ENCODE peak calls at places on chromosomes 5 and 9, in seven cellular contexts. U is NCI-H524 treated with DMSO at 0.1 percent for 48 hours, C is NCI-H2107, A is substantia nigra, O is neural progenitor cell, S is PC-9, I is epithelial cell of esophagus. M is an unnamed sample.

GRCh38 chr9:78101247-78101646 is 69.6 kb upstream of the GNAQ start:
- DNase-seq in U (no peak), C (no peak), A (no peak), O (no peak), S (no peak), I (no peak), M (no peak)

GRCh38 chr9:4301302-4301701 is 1.4 kb upstream of the GLIS3 start:
- DNase-seq in U (no peak), C (no peak), A (no peak), O (no peak), S (peak), I (peak), M (no peak)

GRCh38 chr5:17302138-17302537 is 84.7 kb downstream of the BASP1 start:
- DNase-seq in U (no peak), C (no peak), A (no peak), O (no peak), S (peak), I (peak), M (no peak)

GRCh38 chr9:100561256-100561655 is 16.6 kb upstream of the CAVIN4 start:
- DNase-seq in U (no peak), C (no peak), A (no peak), O (no peak), S (no peak), I (no peak), M (no peak)

GRCh38 chr5:127930311-127930710 is 153.3 kb upstream of the SLC12A2 start:
- DNase-seq in U (no peak), C (no peak), A (no peak), O (no peak), S (peak), I (peak), M (no peak)

GRCh38 chr5:38796000-38796738 is 49.6 kb upstream of the OSMR start:
- DNase-seq in U (no peak), C (no peak), A (peak), O (no peak), S (no peak), I (no peak), M (no peak)

GRCh38 chr9:129084087-129084486 is 3.2 kb downstream of the DOLPP1 start:
- DNase-seq in U (no peak), C (no peak), A (no peak), O (no peak), S (peak), I (no peak), M (no peak)

GRCh38 chr9:136807281-136808074 is at the start of gene RABL6:
- DNase-seq in U (no peak), C (peak), A (peak), O (peak), S (no peak), I (peak), M (peak)

GRCh38 chr5:179819296-179820126 is 1.2 kb upstream of the SQSTM1 start:
- DNase-seq in U (no peak), C (no peak), A (peak), O (peak), S (peak), I (peak), M (peak)

GRCh38 chr9:136119259-136120118 is 814 bp upstream of the TMEM250 start:
- DNase-seq in U (no peak), C (no peak), A (no peak), O (peak), S (no peak), I (peak), M (peak)

GRCh38 chr5:180618830-180619562 is 27.7 kb upstream of the SCGB3A1 start:
- DNase-seq in U (no peak), C (no peak), A (no peak), O (peak), S (no peak), I (peak), M (peak)

GRCh38 chr9:71692337-71692736 is 76.0 kb downstream of the CEMIP2 start:
- DNase-seq in U (no peak), C (no peak), A (no peak), O (no peak), S (peak), I (peak), M (no peak)

GRCh38 chr5:59768204-59769040 is 125.1 kb downstream of the PDE4D start:
- DNase-seq in U (peak), C (peak), A (peak), O (peak), S (peak), I (peak), M (peak)

GRCh38 chr5:149452665-149453617 is 73.8 kb upstream of the IL17B start:
- DNase-seq in U (no peak), C (no peak), A (no peak), O (peak), S (no peak), I (peak), M (no peak)

GRCh38 chr9:19551124-19551929 is 142.5 kb downstream of the ACER2 start:
- DNase-seq in U (no peak), C (no peak), A (peak), O (peak), S (no peak), I (no peak), M (no peak)

GRCh38 chr5:141355641-141356040 is 820 bp downstream of the PCDHGA4 start:
- DNase-seq in U (no peak), C (no peak), A (no peak), O (no peak), S (no peak), I (no peak), M (no peak)

GRCh38 chr5:160835376-160835775 is 16.6 kb downstream of the ATP10B start:
- DNase-seq in U (no peak), C (no peak), A (no peak), O (no peak), S (no peak), I (no peak), M (no peak)

GRCh38 chr5:149049371-149049781 is 13.5 kb downstream of the SH3TC2 start:
- DNase-seq in U (no peak), C (no peak), A (no peak), O (no peak), S (no peak), I (peak), M (no peak)

GRCh38 chr5:150514708-150515211 is 6.8 kb downstream of the NDST1 start:
- DNase-seq in U (no peak), C (no peak), A (no peak), O (no peak), S (peak), I (no peak), M (no peak)

GRCh38 chr5:154237376-154237743 is 46.8 kb downstream of the GALNT10 start:
- DNase-seq in U (no peak), C (no peak), A (no peak), O (no peak), S (no peak), I (no peak), M (no peak)

GRCh38 chr5:69212022-69212421 is 22.6 kb downstream of the CENPH start:
- DNase-seq in U (no peak), C (no peak), A (no peak), O (no peak), S (no peak), I (no peak), M (no peak)

GRCh38 chr9:131773911-131774379 is 34.1 kb upstream of the RAPGEF1 start:
- DNase-seq in U (no peak), C (no peak), A (peak), O (peak), S (no peak), I (peak), M (peak)

GRCh38 chr9:35042081-35042604 is 30.3 kb downstream of the VCP start:
- DNase-seq in U (no peak), C (no peak), A (no peak), O (no peak), S (peak), I (peak), M (no peak)

GRCh38 chr5:134554319-134555222 is 29.1 kb downstream of the JADE2 start:
- DNase-seq in U (no peak), C (no peak), A (peak), O (no peak), S (no peak), I (no peak), M (peak)

GRCh38 chr9:87676976-87677775 is 48.7 kb upstream of the CTSL start:
- DNase-seq in U (no peak), C (no peak), A (no peak), O (no peak), S (no peak), I (no peak), M (no peak)

GRCh38 chr5:176548967-176549444 is at the start of gene CDHR2:
- DNase-seq in U (no peak), C (no peak), A (no peak), O (no peak), S (no peak), I (no peak), M (no peak)

GRCh38 chr5:77563475-77563874 is 71.4 kb upstream of the WDR41 start:
- DNase-seq in U (no peak), C (no peak), A (no peak), O (no peak), S (no peak), I (no peak), M (no peak)

GRCh38 chr9:111108946-111109345 is 70.7 kb upstream of the LPAR1 start:
- DNase-seq in U (no peak), C (no peak), A (no peak), O (no peak), S (no peak), I (peak), M (no peak)

GRCh38 chr9:124743686-124744348 is 27.3 kb downstream of the NR6A1 start:
- DNase-seq in U (no peak), C (no peak), A (no peak), O (no peak), S (no peak), I (peak), M (no peak)

GRCh38 chr9:137275203-137275936 is 2.2 kb upstream of the TOR4A start:
- DNase-seq in U (no peak), C (no peak), A (no peak), O (no peak), S (no peak), I (no peak), M (no peak)

GRCh38 chr9:70480405-70480980 is 66.0 kb upstream of the KLF9 start:
- DNase-seq in U (peak), C (peak), A (peak), O (no peak), S (no peak), I (peak), M (no peak)

GRCh38 chr9:101738566-101739183 is at the start of gene GRIN3A:
- DNase-seq in U (peak), C (peak), A (no peak), O (peak), S (no peak), I (peak), M (no peak)

GRCh38 chr9:133569891-133570651 is 35.6 kb downstream of the ADAMTSL2 start:
- DNase-seq in U (peak), C (no peak), A (no peak), O (peak), S (no peak), I (no peak), M (no peak)

GRCh38 chr5:130871346-130872086 is 293.5 kb downstream of the HINT1 start:
- DNase-seq in U (no peak), C (no peak), A (no peak), O (peak), S (no peak), I (peak), M (peak)

GRCh38 chr9:114154597-114155102 is 687 bp upstream of the COL27A1 start:
- DNase-seq in U (no peak), C (no peak), A (no peak), O (no peak), S (no peak), I (peak), M (no peak)

M was measured in activated CD4-positive, alpha-beta memory T cell treated with anti-CD3 and anti-CD28 coated beads for 36 hours.